ENCODE peak calls at places on chromosomes 7 and 10, in seven cellular contexts. F, R, O, P, I, W and A are unnamed samples.
A peak's percentile ranks its signal among the peaks of the same experiment; 100 is the strongest.

GRCh38 chr10:113960617-113961260 is 82.9 kb upstream of the ADRB1 start:
- DNase-seq in F (no peak), R (no peak), O (peak; percentile 72), P (no peak), I (no peak), W (peak; percentile 34), A (no peak)

GRCh38 chr7:99473315-99473596 is 566 bp downstream of the ZNF789 start:
- DNase-seq in F (peak; percentile 87), R (no peak), O (peak; percentile 82), P (no peak), I (no peak), W (peak; percentile 62), A (no peak)

GRCh38 chr10:82308641-82309040 is 433.6 kb downstream of the NRG3 start:
- DNase-seq in F (no peak), R (no peak), O (no peak), P (no peak), I (no peak), W (no peak), A (no peak)

GRCh38 chr10:98030093-98030821 is at the start of gene CRTAC1:
- DNase-seq in F (peak; percentile 55), R (no peak), O (peak; percentile 35), P (peak; percentile 71), I (peak; percentile 11), W (no peak), A (peak; percentile 26)

GRCh38 chr10:49761789-49762565 is at the start of gene OGDHL:
- DNase-seq in F (peak; percentile 89), R (peak; percentile 86), O (peak; percentile 57), P (no peak), I (peak; percentile 55), W (peak; percentile 21), A (peak; percentile 17)

GRCh38 chr7:8146156-8146555 is 115.8 kb downstream of the ICA1 start:
- DNase-seq in F (no peak), R (no peak), O (no peak), P (no peak), I (no peak), W (no peak), A (no peak)

GRCh38 chr7:155291045-155291530 is 6.6 kb upstream of the INSIG1 start:
- DNase-seq in F (peak; percentile 58), R (peak; percentile 50), O (peak; percentile 32), P (no peak), I (no peak), W (peak; percentile 94), A (no peak)

GRCh38 chr10:132614431-132615341 is 77.1 kb downstream of the INPP5A start:
- DNase-seq in F (no peak), R (no peak), O (no peak), P (no peak), I (no peak), W (no peak), A (no peak)

GRCh38 chr10:61975107-61975932 is 73.8 kb downstream of the ARID5B start:
- DNase-seq in F (peak; percentile 73), R (no peak), O (peak; percentile 85), P (no peak), I (no peak), W (peak; percentile 11), A (no peak)

GRCh38 chr7:108464743-108465142 is 8.5 kb upstream of the NRCAM start:
- DNase-seq in F (no peak), R (no peak), O (no peak), P (no peak), I (no peak), W (no peak), A (no peak)

GRCh38 chr7:156944876-156945275 is 4.6 kb upstream of the NOM1 start:
- DNase-seq in F (no peak), R (no peak), O (no peak), P (no peak), I (no peak), W (no peak), A (no peak)

GRCh38 chr7:2616387-2616966 is 15.3 kb upstream of the TTYH3 start:
- DNase-seq in F (no peak), R (no peak), O (no peak), P (no peak), I (no peak), W (no peak), A (no peak)

GRCh38 chr7:131498237-131498885 is 58.1 kb downstream of the PODXL start:
- DNase-seq in F (no peak), R (no peak), O (no peak), P (no peak), I (no peak), W (no peak), A (no peak)